ENCODE peak calls at places on chromosomes 4 and X, in five cellular contexts. P is neural progenitor cell; Y is esophagus squamous epithelium; C is AG04450; J is CD8-positive, alpha-beta memory T cell. T is an unnamed sample.

GRCh38 chr4:123564758-123565346 is 168.3 kb downstream of the SPRY1 start:
- DNase-seq in Y (no peak), J (peak; percentile 70), C (peak; percentile 27), P (peak; percentile 75), T (no peak)

GRCh38 chrX:10574663-10575062 is 45.7 kb downstream of the MID1 start:
- DNase-seq in P (no peak), J (no peak), C (no peak), Y (no peak), T (no peak)

GRCh38 chr4:150510176-150510875 is 71.6 kb upstream of the MAB21L2 start:
- DNase-seq in Y (no peak), P (peak; percentile 15), C (peak; percentile 44), J (no peak), T (no peak)

GRCh38 chr4:186541801-186542200 is 13.6 kb downstream of the MTNR1A start:
- DNase-seq in Y (no peak), J (no peak), C (no peak), P (no peak), T (no peak)

GRCh38 chr4:128986019-128986418 is 107.3 kb downstream of the SCLT1 start:
- DNase-seq in Y (no peak), C (no peak), P (no peak), J (no peak), T (no peak)

GRCh38 chr4:53185853-53186590 is 179.8 kb downstream of the SCFD2 start:
- DNase-seq in C (peak; percentile 36), Y (no peak), P (no peak), J (no peak), T (no peak)

GRCh38 chrX:69313622-69314290 is 148.5 kb upstream of the PJA1 start:
- DNase-seq in J (no peak), P (no peak), C (no peak), Y (no peak), T (no peak)

GRCh38 chr4:7838136-7838782 is 101.4 kb downstream of the AFAP1 start:
- DNase-seq in Y (no peak), P (no peak), J (no peak), C (no peak), T (no peak)

GRCh38 chrX:18927558-18927957 is 56.4 kb downstream of the PHKA2 start:
- DNase-seq in Y (no peak), P (no peak), J (no peak), C (no peak), T (no peak)

GRCh38 chrX:41445781-41446358 is 1.3 kb upstream of the NYX start:
- DNase-seq in Y (no peak), P (no peak), C (no peak), J (no peak), T (peak; percentile 20)

GRCh38 chr4:137968956-137969709 is 273.0 kb downstream of the SLC7A11 start:
- DNase-seq in P (no peak), Y (no peak), J (no peak), C (peak; percentile 20), T (no peak)

GRCh38 chr4:164648849-164649212 is 105.1 kb upstream of the SMIM31 start:
- DNase-seq in J (no peak), P (no peak), Y (no peak), C (no peak), T (no peak)

GRCh38 chr4:114626202-114626601 is 27.6 kb downstream of the UGT8 start:
- DNase-seq in Y (no peak), C (no peak), P (no peak), J (no peak), T (no peak)

GRCh38 chr4:123849495-123849894 is 452.9 kb downstream of the SPRY1 start:
- DNase-seq in C (no peak), J (no peak), P (no peak), Y (no peak), T (no peak)

GRCh38 chr4:48341776-48342558 is 638 bp downstream of the SLAIN2 start:
- DNase-seq in P (peak; percentile 86), C (no peak), J (no peak), Y (peak; percentile 20), T (peak; percentile 79)

GRCh38 chrX:93649381-93649780 is 24.0 kb downstream of the NAP1L3 start:
- DNase-seq in J (no peak), C (no peak), P (peak; percentile 69), Y (no peak), T (no peak)

GRCh38 chrX:134821370-134821769 is 163.1 kb upstream of the PLAC1 start:
- DNase-seq in P (no peak), C (no peak), Y (no peak), J (no peak), T (no peak)

GRCh38 chr4:103032575-103032974 is 13.1 kb upstream of the SLC9B1 start:
- DNase-seq in C (no peak), Y (no peak), J (no peak), P (peak; percentile 71), T (no peak)

GRCh38 chr4:36386691-36387090 is 105.3 kb downstream of the DTHD1 start:
- DNase-seq in Y (no peak), C (no peak), P (no peak), J (no peak), T (no peak)

GRCh38 chrX:63930140-63930539 is 145.1 kb upstream of the ARHGEF9 start:
- DNase-seq in J (no peak), C (no peak), Y (no peak), P (peak; percentile 56), T (no peak)

GRCh38 chr4:118993329-118993728 is 104.7 kb downstream of the SYNPO2 start:
- DNase-seq in Y (no peak), J (no peak), P (no peak), C (no peak), T (no peak)

GRCh38 chr4:98780111-98780549 is 121.7 kb upstream of the TSPAN5 start:
- DNase-seq in P (no peak), C (peak; percentile 11), Y (no peak), J (no peak), T (no peak)

GRCh38 chrX:968391-968790 is 244.1 kb downstream of the CRLF2 start:
- DNase-seq in C (no peak), Y (no peak), P (no peak), J (no peak), T (no peak)

GRCh38 chrX:152652467-152652866 is 14.8 kb downstream of the GABRQ start:
- DNase-seq in J (no peak), C (no peak), P (no peak), Y (no peak), T (no peak)

GRCh38 chr4:79253930-79254329 is 71.9 kb downstream of the NAA11 start:
- DNase-seq in P (no peak), Y (no peak), C (no peak), J (no peak), T (no peak)

GRCh38 chrX:71164071-71164470 is 19.4 kb downstream of the NLGN3 start:
- DNase-seq in Y (no peak), P (no peak), C (no peak), J (no peak), T (no peak)

GRCh38 chr4:99885063-99885664 is 9.1 kb downstream of the LAMTOR3 start:
- DNase-seq in J (no peak), Y (no peak), P (peak; percentile 55), C (no peak), T (no peak)

GRCh38 chrX:70969635-70970481 is 39.0 kb upstream of the SLC7A3 start:
- DNase-seq in Y (no peak), C (no peak), J (no peak), P (no peak), T (no peak)

GRCh38 chrX:26783512-26784225 is 567.7 kb downstream of the MAGEB5 start:
- DNase-seq in C (no peak), Y (no peak), J (no peak), P (peak; percentile 68), T (no peak)

GRCh38 chr4:55409468-55410171 is 13.9 kb downstream of the TMEM165 start:
- DNase-seq in P (peak; percentile 62), C (no peak), Y (no peak), J (no peak), T (no peak)

GRCh38 chr4:8594097-8595038 is 1.8 kb downstream of the CPZ start:
- DNase-seq in Y (no peak), C (peak; percentile 33), J (no peak), P (peak; percentile 93), T (no peak)

GRCh38 chrX:150459168-150459567 is 96.1 kb downstream of the MAMLD1 start:
- DNase-seq in P (no peak), J (no peak), Y (no peak), C (no peak), T (no peak)

GRCh38 chrX:118855681-118856310 is 32.2 kb downstream of the ZCCHC12 start:
- DNase-seq in Y (no peak), P (no peak), C (no peak), J (no peak), T (no peak)
- H3K27ac ChIP-seq in Y (no peak overlapping the region), P (no peak overlapping the region), C (no peak overlapping the region), J (no peak overlapping the region), T (no peak overlapping the region)

DNA sequence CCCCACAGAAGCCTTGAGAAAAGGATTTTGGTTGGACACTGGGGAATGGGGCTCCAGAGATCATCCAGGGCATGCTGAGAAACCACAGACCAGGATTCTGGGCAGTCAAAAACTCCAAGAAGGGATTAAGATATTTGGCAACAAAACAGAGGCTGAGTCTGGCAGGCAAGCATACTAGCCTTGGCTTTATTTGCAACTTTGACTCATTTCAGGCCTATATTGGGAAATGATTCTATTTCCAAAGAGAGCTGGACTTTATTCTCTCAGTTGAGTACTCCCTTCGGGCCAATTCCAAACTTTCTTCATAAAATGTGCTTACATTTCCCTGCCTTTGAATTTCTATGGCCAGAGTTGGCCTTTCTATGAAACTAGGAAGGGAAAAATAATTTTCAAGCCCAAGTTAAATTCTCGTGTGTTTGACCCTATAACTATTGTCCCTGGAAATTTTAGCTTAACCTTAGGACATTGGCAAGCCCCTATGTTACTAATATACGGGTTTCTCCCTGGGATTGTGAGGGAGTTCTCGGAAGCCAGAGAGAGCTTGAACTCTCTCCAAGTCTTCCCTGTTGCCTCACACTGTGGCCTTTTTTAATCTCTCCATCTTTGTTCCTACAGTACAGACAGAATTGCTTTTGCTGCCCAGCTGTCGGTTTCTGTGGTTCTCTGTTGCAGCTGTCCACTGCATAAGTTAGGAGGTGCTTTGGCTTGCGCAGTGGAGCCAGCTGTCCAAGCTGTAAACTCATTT is 112.7 kb upstream of the FAM9A start:
- DNase-seq in Y (no peak), J (no peak), C (peak; percentile 13), P (no peak), T (no peak)
- H3K4me3 ChIP-seq in Y (no peak overlapping the region), J (no peak overlapping the region), C (no peak overlapping the region), P (no peak overlapping the region), T (no peak overlapping the region)

DNA sequence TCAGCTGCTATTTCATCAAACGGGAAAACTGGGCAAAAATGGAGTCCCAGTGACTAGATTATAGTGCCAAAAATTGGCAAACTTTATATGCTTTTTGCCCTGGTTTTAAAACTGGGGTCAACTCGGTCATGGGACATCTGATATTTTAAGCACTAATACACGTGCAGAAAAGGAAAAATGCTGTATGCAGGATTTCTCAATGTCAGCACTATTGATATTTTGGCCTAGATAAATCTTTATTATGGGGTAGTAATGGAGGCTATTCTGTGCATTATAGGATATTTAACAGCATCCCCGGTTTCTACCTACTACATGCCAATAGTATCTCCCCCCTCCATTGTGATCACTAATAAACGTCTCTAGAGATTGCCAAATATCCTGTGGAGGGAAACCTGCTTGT is 870.9 kb upstream of the IGFBP7 start:
- DNase-seq in Y (no peak), C (no peak), J (no peak), P (no peak), T (no peak)
- H3K27me3 ChIP-seq in Y (no peaks in the 10 kb centered on the region), C (no peaks in the 10 kb centered on the region), J (no peaks in the 10 kb centered on the region), P (no peaks in the 10 kb centered on the region), T (peaks cover 3% of the 10 kb centered on the region)

GRCh38 chr4:75698162-75698962 is 25.2 kb upstream of the G3BP2 start:
- DNase-seq in P (no peak), C (no peak), Y (no peak), J (no peak), T (no peak)
- H3K27ac ChIP-seq in P (no peak overlapping the region), C (no peak overlapping the region), Y (peak overlapping the region; percentile 35), J (peak overlapping the region; percentile 72), T (peak overlapping the region; percentile 87)

GRCh38 chrX:40176979-40177430 is 79.2 kb upstream of the BCOR start:
- DNase-seq in J (no peak), C (no peak), Y (no peak), P (peak; percentile 47), T (peak; percentile 48)
- H3K4me3 ChIP-seq in J (peak overlapping the region; percentile 65), C (peak overlapping the region; percentile 49), Y (peak overlapping the region; percentile 64), P (peak overlapping the region; percentile 59), T (peak overlapping the region; percentile 70)